ENCODE peak calls at places on chromosomes 7 and 10, in four cellular contexts. One of them, this sample, is unnamed.

GRCh38 chr7:105224884-105225651 is 163.7 kb downstream of the SRPK2 start:
- DNase-seq in tibial artery: no peak
- DNase-seq in breast epithelium: no peak
- DNase-seq in activated CD4-positive, alpha-beta T cell treated with anti-CD3 and anti-CD28 coated beads, Interleukin-2, amount 10 ng/mL, durations not matched to agents 7 days and 5 days: no peak
- DNase-seq in this sample: no peak

GRCh38 chr10:44574596-44575480 is 189.9 kb upstream of the CXCL12 start:
- DNase-seq in tibial artery: no peak
- DNase-seq in breast epithelium: no peak
- DNase-seq in activated CD4-positive, alpha-beta T cell treated with anti-CD3 and anti-CD28 coated beads, Interleukin-2, amount 10 ng/mL, durations not matched to agents 7 days and 5 days: no peak
- DNase-seq in this sample: no peak

GRCh38 chr7:131047651-131048304 is 279.9 kb upstream of the MKLN1 start:
- DNase-seq in tibial artery: no peak
- DNase-seq in breast epithelium: no peak
- DNase-seq in activated CD4-positive, alpha-beta T cell treated with anti-CD3 and anti-CD28 coated beads, Interleukin-2, amount 10 ng/mL, durations not matched to agents 7 days and 5 days: no peak
- DNase-seq in this sample: no peak

GRCh38 chr7:116650436-116650835 is 21.6 kb upstream of the MET start:
- DNase-seq in tibial artery: no peak
- DNase-seq in breast epithelium: no peak
- DNase-seq in activated CD4-positive, alpha-beta T cell treated with anti-CD3 and anti-CD28 coated beads, Interleukin-2, amount 10 ng/mL, durations not matched to agents 7 days and 5 days: no peak
- DNase-seq in this sample: no peak

GRCh38 chr7:55548295-55548731 is 24.0 kb downstream of the VOPP1 start:
- DNase-seq in tibial artery: no peak
- DNase-seq in breast epithelium: no peak
- DNase-seq in activated CD4-positive, alpha-beta T cell treated with anti-CD3 and anti-CD28 coated beads, Interleukin-2, amount 10 ng/mL, durations not matched to agents 7 days and 5 days: no peak
- DNase-seq in this sample: no peak

GRCh38 chr10:12703813-12704212 is 297.7 kb downstream of the CCDC3 start:
- DNase-seq in tibial artery: no peak
- DNase-seq in breast epithelium: no peak
- DNase-seq in activated CD4-positive, alpha-beta T cell treated with anti-CD3 and anti-CD28 coated beads, Interleukin-2, amount 10 ng/mL, durations not matched to agents 7 days and 5 days: no peak
- DNase-seq in this sample: no peak

GRCh38 chr7:34298492-34298891 is 359.5 kb upstream of the NPSR1 start:
- DNase-seq in tibial artery: no peak
- DNase-seq in breast epithelium: no peak
- DNase-seq in activated CD4-positive, alpha-beta T cell treated with anti-CD3 and anti-CD28 coated beads, Interleukin-2, amount 10 ng/mL, durations not matched to agents 7 days and 5 days: no peak
- DNase-seq in this sample: no peak

GRCh38 chr10:13915710-13916109 is 328.9 kb downstream of the PRPF18 start:
- DNase-seq in tibial artery: no peak
- DNase-seq in breast epithelium: no peak
- DNase-seq in activated CD4-positive, alpha-beta T cell treated with anti-CD3 and anti-CD28 coated beads, Interleukin-2, amount 10 ng/mL, durations not matched to agents 7 days and 5 days: no peak
- DNase-seq in this sample: no peak

GRCh38 chr7:104772405-104772821 is 241.6 kb upstream of the KMT2E start:
- DNase-seq in tibial artery: no peak
- DNase-seq in breast epithelium: no peak
- DNase-seq in activated CD4-positive, alpha-beta T cell treated with anti-CD3 and anti-CD28 coated beads, Interleukin-2, amount 10 ng/mL, durations not matched to agents 7 days and 5 days: no peak
- DNase-seq in this sample: no peak

GRCh38 chr7:112012266-112012665 is 193.9 kb downstream of the DOCK4 start:
- DNase-seq in tibial artery: no peak
- DNase-seq in breast epithelium: no peak
- DNase-seq in activated CD4-positive, alpha-beta T cell treated with anti-CD3 and anti-CD28 coated beads, Interleukin-2, amount 10 ng/mL, durations not matched to agents 7 days and 5 days: no peak
- DNase-seq in this sample: no peak

GRCh38 chr10:31528834-31529233 is 209.8 kb downstream of the ZEB1 start:
- DNase-seq in tibial artery: no peak
- DNase-seq in breast epithelium: no peak
- DNase-seq in activated CD4-positive, alpha-beta T cell treated with anti-CD3 and anti-CD28 coated beads, Interleukin-2, amount 10 ng/mL, durations not matched to agents 7 days and 5 days: no peak
- DNase-seq in this sample: no peak

GRCh38 chr7:154424370-154424769 is 372.2 kb downstream of the DPP6 start:
- DNase-seq in tibial artery: no peak
- DNase-seq in breast epithelium: no peak
- DNase-seq in activated CD4-positive, alpha-beta T cell treated with anti-CD3 and anti-CD28 coated beads, Interleukin-2, amount 10 ng/mL, durations not matched to agents 7 days and 5 days: no peak
- DNase-seq in this sample: no peak

GRCh38 chr10:96359616-96360015 is 814 bp upstream of the OPALIN start:
- DNase-seq in tibial artery: no peak
- DNase-seq in breast epithelium: no peak
- DNase-seq in activated CD4-positive, alpha-beta T cell treated with anti-CD3 and anti-CD28 coated beads, Interleukin-2, amount 10 ng/mL, durations not matched to agents 7 days and 5 days: no peak
- DNase-seq in this sample: no peak

GRCh38 chr10:132981173-132981555 is 38.8 kb upstream of the CFAP46 start:
- DNase-seq in tibial artery: no peak
- DNase-seq in breast epithelium: no peak
- DNase-seq in activated CD4-positive, alpha-beta T cell treated with anti-CD3 and anti-CD28 coated beads, Interleukin-2, amount 10 ng/mL, durations not matched to agents 7 days and 5 days: no peak
- DNase-seq in this sample: no peak

GRCh38 chr10:96743988-96744585 is 23.8 kb upstream of the PIK3AP1 start:
- DNase-seq in tibial artery: no peak
- DNase-seq in breast epithelium: no peak
- DNase-seq in activated CD4-positive, alpha-beta T cell treated with anti-CD3 and anti-CD28 coated beads, Interleukin-2, amount 10 ng/mL, durations not matched to agents 7 days and 5 days: no peak
- DNase-seq in this sample: no peak

GRCh38 chr10:59337254-59337653 is 25.1 kb downstream of the FAM13C start:
- DNase-seq in tibial artery: peak
- DNase-seq in breast epithelium: no peak
- DNase-seq in activated CD4-positive, alpha-beta T cell treated with anti-CD3 and anti-CD28 coated beads, Interleukin-2, amount 10 ng/mL, durations not matched to agents 7 days and 5 days: no peak
- DNase-seq in this sample: no peak

GRCh38 chr10:58625070-58625469 is 112.4 kb downstream of the BICC1 start:
- DNase-seq in tibial artery: no peak
- DNase-seq in breast epithelium: no peak
- DNase-seq in activated CD4-positive, alpha-beta T cell treated with anti-CD3 and anti-CD28 coated beads, Interleukin-2, amount 10 ng/mL, durations not matched to agents 7 days and 5 days: no peak
- DNase-seq in this sample: no peak

GRCh38 chr7:20532841-20533240 is 82.6 kb upstream of the ABCB5 start:
- DNase-seq in tibial artery: no peak
- DNase-seq in breast epithelium: no peak
- DNase-seq in activated CD4-positive, alpha-beta T cell treated with anti-CD3 and anti-CD28 coated beads, Interleukin-2, amount 10 ng/mL, durations not matched to agents 7 days and 5 days: no peak
- DNase-seq in this sample: no peak

GRCh38 chr7:134712196-134712595 is 65.5 kb downstream of the BPGM start:
- DNase-seq in tibial artery: no peak
- DNase-seq in breast epithelium: no peak
- DNase-seq in activated CD4-positive, alpha-beta T cell treated with anti-CD3 and anti-CD28 coated beads, Interleukin-2, amount 10 ng/mL, durations not matched to agents 7 days and 5 days: no peak
- DNase-seq in this sample: no peak

GRCh38 chr10:50851884-50852671 is 33.3 kb downstream of the A1CF start:
- DNase-seq in tibial artery: no peak
- DNase-seq in breast epithelium: no peak
- DNase-seq in activated CD4-positive, alpha-beta T cell treated with anti-CD3 and anti-CD28 coated beads, Interleukin-2, amount 10 ng/mL, durations not matched to agents 7 days and 5 days: no peak
- DNase-seq in this sample: no peak

GRCh38 chr10:46550795-46551700 is 5.4 kb downstream of the GPRIN2 start:
- DNase-seq in tibial artery: peak
- DNase-seq in breast epithelium: peak
- DNase-seq in activated CD4-positive, alpha-beta T cell treated with anti-CD3 and anti-CD28 coated beads, Interleukin-2, amount 10 ng/mL, durations not matched to agents 7 days and 5 days: peak
- DNase-seq in this sample: peak

GRCh38 chr7:116710764-116711452 is 38.9 kb downstream of the MET start:
- DNase-seq in tibial artery: no peak
- DNase-seq in breast epithelium: no peak
- DNase-seq in activated CD4-positive, alpha-beta T cell treated with anti-CD3 and anti-CD28 coated beads, Interleukin-2, amount 10 ng/mL, durations not matched to agents 7 days and 5 days: no peak
- DNase-seq in this sample: no peak

GRCh38 chr10:28788767-28789166 is 111.4 kb downstream of the BAMBI start:
- DNase-seq in tibial artery: no peak
- DNase-seq in breast epithelium: no peak
- DNase-seq in activated CD4-positive, alpha-beta T cell treated with anti-CD3 and anti-CD28 coated beads, Interleukin-2, amount 10 ng/mL, durations not matched to agents 7 days and 5 days: no peak
- DNase-seq in this sample: no peak

GRCh38 chr7:141271451-141271850 is 197.6 kb downstream of the TMEM178B start:
- DNase-seq in tibial artery: no peak
- DNase-seq in breast epithelium: no peak
- DNase-seq in activated CD4-positive, alpha-beta T cell treated with anti-CD3 and anti-CD28 coated beads, Interleukin-2, amount 10 ng/mL, durations not matched to agents 7 days and 5 days: no peak
- DNase-seq in this sample: no peak

GRCh38 chr10:12589271-12589670 is 239.9 kb downstream of the CAMK1D start:
- DNase-seq in tibial artery: no peak
- DNase-seq in breast epithelium: no peak
- DNase-seq in activated CD4-positive, alpha-beta T cell treated with anti-CD3 and anti-CD28 coated beads, Interleukin-2, amount 10 ng/mL, durations not matched to agents 7 days and 5 days: no peak
- DNase-seq in this sample: no peak

GRCh38 chr10:99631496-99631895 is 11.3 kb upstream of the SLC25A28 start:
- DNase-seq in tibial artery: no peak
- DNase-seq in breast epithelium: no peak
- DNase-seq in activated CD4-positive, alpha-beta T cell treated with anti-CD3 and anti-CD28 coated beads, Interleukin-2, amount 10 ng/mL, durations not matched to agents 7 days and 5 days: no peak
- DNase-seq in this sample: no peak

GRCh38 chr7:68542831-68543230 is 1055.4 kb upstream of the AUTS2 start:
- DNase-seq in tibial artery: no peak
- DNase-seq in breast epithelium: no peak
- DNase-seq in activated CD4-positive, alpha-beta T cell treated with anti-CD3 and anti-CD28 coated beads, Interleukin-2, amount 10 ng/mL, durations not matched to agents 7 days and 5 days: no peak
- DNase-seq in this sample: no peak

This sample was measured in central memory CD8-positive, alpha-beta T cell.